ENCODE peak calls at places on chromosomes 16 and 17, in eight cellular contexts. T is kidney epithelial cell; M is non-pigmented ciliary epithelial cell; P is T-helper 2 cell; Y is colonic mucosa; U is HAP-1; E is CD8-positive, alpha-beta T cell; R is CD4-positive, alpha-beta T cell. B is an unnamed sample.

GRCh38 chr17:13544292-13544691 is 57.4 kb downstream of the HS3ST3A1 start:
- DNase-seq in E (no peak), U (no peak), Y (no peak), M (peak; percentile 91), T (peak; percentile 85), P (no peak), R (no peak), B (peak; percentile 49)

GRCh38 chr17:6548578-6549330 is 7.6 kb downstream of the PITPNM3 start:
- DNase-seq in Y (no peak), R (no peak), E (no peak), T (no peak), U (no peak), P (peak; percentile 50), M (no peak), B (no peak)

GRCh38 chr16:58499615-58500328 is at the start of gene NDRG4:
- DNase-seq in T (peak; percentile 86), E (no peak), M (peak; percentile 55), R (no peak), U (peak; percentile 45), P (peak; percentile 37), Y (peak; percentile 54), B (no peak)

GRCh38 chr17:16419074-16419928 is 3.9 kb downstream of the TRPV2 start:
- DNase-seq in U (no peak), M (peak; percentile 75), T (peak; percentile 82), P (peak; percentile 81), Y (no peak), R (no peak), E (peak; percentile 44), B (peak; percentile 86)

GRCh38 chr17:11742891-11743290 is 144.6 kb downstream of the DNAH9 start:
- DNase-seq in M (no peak), Y (no peak), U (no peak), E (no peak), T (no peak), P (no peak), R (no peak), B (no peak)

GRCh38 chr17:413706-414440 is 61.3 kb upstream of the RPH3AL start:
- DNase-seq in M (no peak), P (peak; percentile 61), R (no peak), E (no peak), T (no peak), Y (no peak), U (no peak), B (no peak)

GRCh38 chr16:27795992-27796614 is 246.2 kb downstream of the KATNIP start:
- DNase-seq in R (peak; percentile 14), P (peak; percentile 9), U (no peak), M (no peak), T (no peak), Y (peak; percentile 34), E (no peak), B (peak; percentile 25)

GRCh38 chr16:69745959-69746358 is 8.8 kb downstream of the NOB1 start:
- DNase-seq in R (no peak), T (no peak), M (no peak), U (no peak), P (no peak), E (no peak), Y (no peak), B (no peak)

GRCh38 chr16:72876221-72876620 is 171.7 kb downstream of the ZFHX3 start:
- DNase-seq in P (peak; percentile 19), E (no peak), M (peak; percentile 80), R (no peak), Y (peak; percentile 32), T (peak; percentile 14), U (no peak), B (no peak)

GRCh38 chr16:27759301-27759871 is 209.4 kb downstream of the KATNIP start:
- DNase-seq in P (no peak), E (no peak), R (no peak), U (no peak), M (peak; percentile 65), Y (no peak), T (no peak), B (peak; percentile 47)

GRCh38 chr16:75624921-75625334 is 1.8 kb upstream of the ADAT1 start:
- DNase-seq in T (no peak), R (no peak), P (no peak), U (no peak), M (no peak), E (no peak), Y (no peak), B (no peak)

GRCh38 chr17:27552467-27552779 is 78.6 kb upstream of the LGALS9 start:
- DNase-seq in U (no peak), P (no peak), Y (no peak), T (no peak), E (no peak), R (no peak), M (no peak), B (no peak)

GRCh38 chr16:30382398-30383015 is at the start of gene SEPTIN1:
- DNase-seq in R (peak; percentile 78), U (no peak), Y (no peak), M (no peak), T (no peak), P (peak; percentile 93), E (peak; percentile 73), B (no peak)

GRCh38 chr17:80101160-80101945 is at the start of gene GAA:
- DNase-seq in R (peak; percentile 83), P (peak; percentile 88), M (no peak), U (peak; percentile 72), E (peak; percentile 86), T (no peak), Y (peak; percentile 83), B (peak; percentile 80)

GRCh38 chr17:7992516-7992915 is 9.9 kb upstream of the GUCY2D start:
- DNase-seq in E (no peak), U (no peak), P (no peak), M (peak; percentile 24), T (peak; percentile 62), Y (no peak), R (no peak), B (no peak)

GRCh38 chr16:57091200-57091989 is 988 bp upstream of the CPNE2 start:
- DNase-seq in Y (peak; percentile 66), P (no peak), R (no peak), M (no peak), T (peak; percentile 32), E (no peak), U (no peak), B (peak; percentile 21)

GRCh38 chr16:50839920-50840729 is 98.2 kb downstream of the CYLD start:
- DNase-seq in E (no peak), M (no peak), Y (no peak), U (no peak), P (no peak), T (no peak), R (no peak), B (no peak)

GRCh38 chr17:27400991-27401390 is 55.3 kb upstream of the KSR1 start:
- DNase-seq in T (no peak), R (no peak), P (no peak), U (no peak), Y (no peak), E (no peak), M (no peak), B (no peak)

GRCh38 chr17:66952031-66952524 is 12.4 kb upstream of the CACNG4 start:
- DNase-seq in Y (no peak), U (no peak), P (no peak), E (no peak), R (no peak), M (peak; percentile 70), T (peak; percentile 96), B (no peak)

GRCh38 chr17:32102697-32103096 is 39.6 kb upstream of the RHOT1 start:
- DNase-seq in M (no peak), T (no peak), E (no peak), Y (no peak), R (no peak), U (no peak), P (no peak), B (no peak)

GRCh38 chr17:19338031-19338990 is 24.2 kb downstream of the B9D1 start:
- DNase-seq in Y (peak; percentile 60), T (no peak), P (peak; percentile 74), U (peak; percentile 13), R (peak; percentile 58), E (peak; percentile 46), M (no peak), B (no peak)

GRCh38 chr17:49993423-49994037 is 1.5 kb downstream of the DLX3 start:
- DNase-seq in P (no peak), U (peak; percentile 36), T (no peak), R (no peak), E (no peak), Y (no peak), M (no peak), B (no peak)

GRCh38 chr16:648786-649589 is at the start of gene WDR90:
- DNase-seq in E (peak; percentile 91), T (peak; percentile 62), U (peak; percentile 88), Y (peak; percentile 96), M (peak; percentile 26), P (peak; percentile 94), R (peak; percentile 89), B (peak; percentile 95)

GRCh38 chr17:50426814-50427787 is 1.1 kb downstream of the ACSF2 start:
- DNase-seq in M (no peak), P (peak; percentile 40), R (no peak), E (no peak), U (peak; percentile 22), T (no peak), Y (peak; percentile 54), B (no peak)

GRCh38 chr16:56625140-56625942 is at the start of gene MT1E:
- DNase-seq in Y (peak; percentile 76), P (peak; percentile 87), R (peak; percentile 30), T (no peak), E (no peak), U (peak; percentile 79), M (no peak), B (no peak)

GRCh38 chr17:8673621-8674020 is 43.1 kb upstream of the MYH10 start:
- DNase-seq in T (no peak), Y (no peak), M (no peak), U (no peak), P (no peak), E (no peak), R (no peak), B (peak; percentile 99)

GRCh38 chr17:17811381-17812210 is 25.2 kb downstream of the SREBF1 start:
- DNase-seq in Y (no peak), P (no peak), U (no peak), T (no peak), R (no peak), M (no peak), E (no peak), B (no peak)

GRCh38 chr17:45234641-45235040 is 13.0 kb downstream of the FMNL1 start:
- DNase-seq in M (no peak), Y (no peak), R (no peak), E (no peak), U (peak; percentile 21), T (no peak), P (peak; percentile 56), B (no peak)

GRCh38 chr17:47803751-47804150 is 17.8 kb downstream of the OSBPL7 start:
- DNase-seq in P (no peak), U (no peak), M (no peak), Y (no peak), T (no peak), R (no peak), E (no peak), B (no peak)

GRCh38 chr17:8991514-8992285 is 26.2 kb upstream of the PIK3R5 start:
- DNase-seq in R (peak; percentile 52), Y (peak; percentile 74), P (peak; percentile 65), M (peak; percentile 10), U (peak; percentile 49), E (peak; percentile 48), T (peak; percentile 7), B (peak; percentile 38)

GRCh38 chr17:39752241-39752831 is 14.6 kb downstream of the GRB7 start:
- DNase-seq in E (no peak), R (no peak), Y (no peak), M (no peak), T (no peak), U (no peak), P (no peak), B (no peak)

GRCh38 chr16:50719401-50720337 is 22.2 kb upstream of the CYLD start:
- DNase-seq in U (no peak), M (no peak), R (no peak), E (no peak), Y (peak; percentile 56), T (no peak), P (no peak), B (no peak)

GRCh38 chr16:1559446-1559975 is 26.0 kb downstream of the TMEM204 start:
- DNase-seq in T (no peak), M (no peak), U (no peak), E (peak; percentile 21), Y (no peak), R (peak; percentile 32), P (peak; percentile 76), B (no peak)

GRCh38 chr16:56841233-56841632 is 23.8 kb upstream of the SLC12A3 start:
- DNase-seq in T (no peak), R (no peak), E (no peak), M (no peak), P (no peak), U (no peak), Y (no peak), B (no peak)